ENCODE peak calls at places on chromosomes 2 and 18, in five cellular contexts. T, F, M, V and S are unnamed samples.

GRCh38 chr18:55141318-55141717 is 182.1 kb upstream of the CCDC68 start:
- DNase-seq in T (no peak), F (no peak), M (no peak), V (no peak), S (no peak)

GRCh38 chr2:228048838-228049490 is 132.5 kb downstream of the SPHKAP start:
- DNase-seq in T (no peak), F (no peak), M (peak), V (peak), S (peak)

GRCh38 chr18:23871410-23871809 is 143.1 kb upstream of the TTC39C start:
- DNase-seq in T (no peak), F (no peak), M (peak), V (peak), S (no peak)

GRCh38 chr2:224433442-224433841 is 31.5 kb upstream of the FAM124B start:
- DNase-seq in T (no peak), F (no peak), M (no peak), V (no peak), S (no peak)

GRCh38 chr2:12313445-12314118 is 403.2 kb upstream of the TRIB2 start:
- DNase-seq in T (no peak), F (no peak), M (no peak), V (no peak), S (no peak)

GRCh38 chr2:206526416-206526815 is 83.1 kb downstream of the ADAM23 start:
- DNase-seq in T (no peak), F (no peak), M (no peak), V (no peak), S (no peak)

GRCh38 chr2:239159476-239159911 is 241.3 kb downstream of the HDAC4 start:
- DNase-seq in T (peak), F (no peak), M (no peak), V (no peak), S (no peak)

GRCh38 chr2:240498958-240499260 is 58.9 kb downstream of the ANKMY1 start:
- DNase-seq in T (peak), F (no peak), M (no peak), V (no peak), S (no peak)

GRCh38 chr2:235709124-235709813 is 215.4 kb downstream of the AGAP1 start:
- DNase-seq in T (no peak), F (no peak), M (no peak), V (no peak), S (peak)

GRCh38 chr2:233424028-233424951 is 70.0 kb downstream of the DGKD start:
- DNase-seq in T (peak), F (no peak), M (no peak), V (no peak), S (no peak)

GRCh38 chr18:76564636-76565237 is 69.7 kb upstream of the ZNF516 start:
- DNase-seq in T (no peak), F (no peak), M (no peak), V (no peak), S (no peak)